ENCODE peak calls at places on chromosomes 4 and X, in nine cellular contexts. T is WERI-Rb-1, B is psoas muscle, S is neural progenitor cell, O is ovary, U is heart left ventricle, N is brain microvascular endothelial cell, Y is gastrocnemius medialis, W is cardiac muscle cell. R is an unnamed sample.

GRCh38 chr4:175376287-175376977 is 435.6 kb downstream of the GPM6A start:
- DNase-seq in T (no peak), S (peak), N (no peak), U (peak), O (no peak), B (no peak), Y (no peak), W (no peak), R (no peak)

GRCh38 chr4:147901886-147902285 is 170.0 kb downstream of the ARHGAP10 start:
- DNase-seq in B (no peak), O (no peak), S (no peak), U (no peak), T (no peak), N (no peak), W (no peak), Y (no peak), R (no peak)

GRCh38 chrX:78769356-78769755 is 21.8 kb downstream of the LPAR4 start:
- DNase-seq in U (no peak), B (no peak), W (no peak), S (no peak), Y (no peak), O (no peak), N (no peak), T (no peak), R (no peak)

GRCh38 chrX:78754917-78755316 is 7.4 kb downstream of the LPAR4 start:
- DNase-seq in B (no peak), T (no peak), O (no peak), U (no peak), Y (no peak), N (no peak), S (no peak), W (no peak), R (no peak)

GRCh38 chr4:120003193-120003592 is 63.5 kb downstream of the MAD2L1 start:
- DNase-seq in Y (no peak), W (no peak), U (no peak), T (no peak), N (no peak), B (no peak), S (no peak), O (no peak), R (no peak)

GRCh38 chr4:90318208-90318607 is 191.0 kb downstream of the CCSER1 start:
- DNase-seq in B (no peak), U (no peak), Y (no peak), W (no peak), S (no peak), O (no peak), T (no peak), N (peak), R (no peak)

GRCh38 chr4:2696423-2696822 is 59.7 kb downstream of the TNIP2 start:
- DNase-seq in O (no peak), N (no peak), B (no peak), U (no peak), W (no peak), S (no peak), T (no peak), Y (no peak), R (no peak)

GRCh38 chr4:72569719-72570235 is 756 bp upstream of the ADAMTS3 start:
- DNase-seq in Y (no peak), W (no peak), N (no peak), T (peak), O (peak), S (no peak), U (no peak), B (no peak), R (no peak)

GRCh38 chr4:19678763-19679162 is 572.9 kb upstream of the SLIT2 start:
- DNase-seq in U (no peak), S (no peak), O (no peak), Y (no peak), T (no peak), W (no peak), N (peak), B (no peak), R (no peak)

GRCh38 chr4:38743866-38744265 is 38.9 kb downstream of the TLR10 start:
- DNase-seq in W (no peak), N (no peak), S (no peak), O (no peak), B (no peak), Y (no peak), T (no peak), U (no peak), R (no peak)

DNA sequence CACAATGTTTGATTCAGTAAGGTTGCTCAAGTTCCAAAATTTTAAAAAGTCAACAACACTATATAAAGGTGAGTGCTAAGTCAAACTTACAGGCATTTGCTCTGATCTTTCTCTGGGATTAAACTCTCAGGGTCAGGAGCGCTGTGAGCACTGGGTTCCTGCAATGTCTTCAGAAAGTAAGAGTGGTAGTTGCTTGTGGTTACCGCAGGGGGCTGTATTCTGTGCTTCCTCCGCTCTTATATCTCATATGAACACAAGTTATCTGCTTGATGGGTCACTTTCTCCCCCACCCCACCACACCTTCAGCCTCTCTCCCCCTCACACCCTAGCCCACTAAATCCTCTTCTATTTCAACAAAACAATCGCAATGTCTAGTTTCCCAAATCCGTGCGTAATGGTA is 116.4 kb upstream of the IGSF1 start:
- DNase-seq in S (peak), O (no peak), W (no peak), T (no peak), B (no peak), U (no peak), Y (no peak), N (no peak), R (no peak)
- TF ChIP-seq CTCF in S (peak), O (no peak), W (no peak), T (no peak), B (no peak), U (no peak), Y (no peak), N (no peak), R (peak)

GRCh38 chrX:358651-359143 is 28.0 kb downstream of the PPP2R3B start:
- DNase-seq in Y (no peak), B (no peak), N (no peak), W (no peak), O (no peak), T (no peak), U (peak), S (no peak), R (no peak)

GRCh38 chrX:357035-357692 is 29.5 kb downstream of the PPP2R3B start:
- DNase-seq in Y (no peak), B (no peak), O (no peak), S (no peak), N (no peak), T (no peak), U (no peak), W (no peak), R (no peak)

GRCh38 chrX:355329-356050 is 31.2 kb downstream of the PPP2R3B start:
- DNase-seq in Y (no peak), T (no peak), U (no peak), B (no peak), O (no peak), N (no peak), W (no peak), S (no peak), R (no peak)

GRCh38 chrX:356385-357034 is 30.2 kb downstream of the PPP2R3B start:
- DNase-seq in O (no peak), U (no peak), W (no peak), T (no peak), S (no peak), N (no peak), Y (no peak), B (no peak), R (no peak)

GRCh38 chrX:357693-358471 is 28.8 kb downstream of the PPP2R3B start:
- DNase-seq in U (peak), Y (no peak), S (no peak), B (no peak), W (no peak), N (peak), T (no peak), O (no peak), R (no peak)
- H3K4me3 ChIP-seq in U (no peak), Y (no peak), S (no peak), B (no peak), W (no peak), N (no peak), T (no peak), O (no peak), R (no peak)

GRCh38 chrX:68492583-68492982 is 6.3 kb upstream of the YIPF6 start:
- DNase-seq in W (no peak), N (no peak), O (no peak), U (no peak), Y (no peak), S (no peak), B (no peak), T (no peak), R (no peak)
- TF ChIP-seq CTCF in W (no peak), N (no peak), O (no peak), U (no peak), Y (no peak), S (no peak), B (no peak), T (no peak), R (no peak)

GRCh38 chr4:24657768-24658617 is 73.6 kb upstream of the DHX15 start:
- DNase-seq in U (peak), B (no peak), O (no peak), W (no peak), Y (no peak), T (no peak), S (peak), N (peak), R (peak)
- H3K4me3 ChIP-seq in U (no peak), B (no peak), O (no peak), W (no peak), Y (no peak), T (no peak), S (no peak), N (no peak), R (peak)

R was measured in dorsolateral prefrontal cortex.